ENCODE peak calls at places on chromosomes 16 and 17, in nine cellular contexts. F is OCI-LY7, X is GM23248, U is neural progenitor cell, L is SK-N-SH, W is PC-3, S is MM.1S, C is HCT116, H is hepatocyte. O is an unnamed sample.

GRCh38 chr16:333406-334094 is 19.0 kb downstream of the AXIN1 start:
- DNase-seq in F (no peak), X (no peak), U (no peak), L (no peak), W (no peak), S (no peak), C (no peak), H (no peak), O (no peak)

GRCh38 chr17:48547839-48548686 is 3.2 kb upstream of the HOXB2 start:
- DNase-seq in F (no peak), X (peak; percentile 90), U (peak; percentile 56), L (no peak), W (no peak), S (no peak), C (no peak), H (no peak), O (peak; percentile 66)

GRCh38 chr16:85395913-85396878 is 216.9 kb upstream of the GSE1 start:
- DNase-seq in F (no peak), X (peak; percentile 52), U (no peak), L (peak; percentile 75), W (no peak), S (no peak), C (no peak), H (no peak), O (no peak)

GRCh38 chr17:16282522-16282921 is 65.5 kb downstream of the PIGL start:
- DNase-seq in F (no peak), X (peak; percentile 92), U (no peak), L (no peak), W (peak; percentile 94), S (no peak), C (peak; percentile 66), H (no peak), O (no peak)

GRCh38 chr16:57303910-57304168 is 19.4 kb upstream of the PLLP start:
- DNase-seq in F (no peak), X (no peak), U (no peak), L (no peak), W (no peak), S (no peak), C (no peak), H (no peak), O (no peak)

GRCh38 chr16:3998793-3999478 is 117.3 kb downstream of the ADCY9 start:
- DNase-seq in F (no peak), X (peak; percentile 86), U (no peak), L (no peak), W (no peak), S (no peak), C (no peak), H (no peak), O (no peak)

GRCh38 chr17:7982171-7982570 is 20.2 kb upstream of the GUCY2D start:
- DNase-seq in F (no peak), X (peak; percentile 92), U (no peak), L (no peak), W (peak; percentile 73), S (no peak), C (no peak), H (no peak), O (no peak)

GRCh38 chr17:44293509-44294226 is 14.7 kb upstream of the RUNDC3A start:
- DNase-seq in F (no peak), X (no peak), U (no peak), L (no peak), W (no peak), S (peak; percentile 84), C (no peak), H (no peak), O (no peak)

GRCh38 chr17:63533433-63534077 is 10.4 kb downstream of the KCNH6 start:
- DNase-seq in F (no peak), X (no peak), U (no peak), L (no peak), W (no peak), S (no peak), C (no peak), H (no peak), O (peak; percentile 27)

GRCh38 chr16:25838724-25839186 is 147.0 kb downstream of the HS3ST4 start:
- DNase-seq in F (peak; percentile 73), X (peak; percentile 67), U (peak; percentile 86), L (peak; percentile 34), W (peak; percentile 61), S (peak; percentile 81), C (peak; percentile 27), H (peak; percentile 76), O (peak; percentile 90)

GRCh38 chr17:19304209-19304608 is 58.3 kb downstream of the B9D1 start:
- DNase-seq in F (peak; percentile 29), X (peak; percentile 64), U (no peak), L (no peak), W (peak; percentile 19), S (peak; percentile 27), C (no peak), H (peak; percentile 55), O (no peak)

GRCh38 chr16:27123795-27124194 is 57.1 kb downstream of the C16orf82 start:
- DNase-seq in F (no peak), X (peak; percentile 15), U (no peak), L (no peak), W (no peak), S (no peak), C (no peak), H (no peak), O (no peak)

GRCh38 chr16:54216268-54217187 is 70.1 kb downstream of the IRX3 start:
- DNase-seq in F (no peak), X (peak; percentile 42), U (no peak), L (no peak), W (no peak), S (no peak), C (no peak), H (no peak), O (no peak)

GRCh38 chr17:64385187-64386083 is 5.2 kb downstream of the PECAM1 start:
- DNase-seq in F (no peak), X (peak; percentile 87), U (no peak), L (no peak), W (peak; percentile 98), S (no peak), C (peak; percentile 46), H (peak; percentile 69), O (no peak)

GRCh38 chr17:4939554-4939803 is 367 bp downstream of the SLC25A11 start:
- DNase-seq in F (no peak), X (peak; percentile 55), U (no peak), L (no peak), W (no peak), S (no peak), C (no peak), H (no peak), O (peak; percentile 55)

GRCh38 chr16:12127244-12127643 is 150.7 kb downstream of the SNX29 start:
- DNase-seq in F (no peak), X (no peak), U (no peak), L (no peak), W (no peak), S (no peak), C (no peak), H (no peak), O (no peak)

GRCh38 chr16:66916518-66916917 is 2.2 kb downstream of the CDH16 start:
- DNase-seq in F (no peak), X (no peak), U (no peak), L (no peak), W (no peak), S (no peak), C (no peak), H (no peak), O (no peak)
- TF ChIP-seq EZH2phosphoT487 in F (no peak), X (no peak), U (no peak), L (no peak), W (no peak), S (no peak), C (no peak), H (no peak), O (no peak)

DNA sequence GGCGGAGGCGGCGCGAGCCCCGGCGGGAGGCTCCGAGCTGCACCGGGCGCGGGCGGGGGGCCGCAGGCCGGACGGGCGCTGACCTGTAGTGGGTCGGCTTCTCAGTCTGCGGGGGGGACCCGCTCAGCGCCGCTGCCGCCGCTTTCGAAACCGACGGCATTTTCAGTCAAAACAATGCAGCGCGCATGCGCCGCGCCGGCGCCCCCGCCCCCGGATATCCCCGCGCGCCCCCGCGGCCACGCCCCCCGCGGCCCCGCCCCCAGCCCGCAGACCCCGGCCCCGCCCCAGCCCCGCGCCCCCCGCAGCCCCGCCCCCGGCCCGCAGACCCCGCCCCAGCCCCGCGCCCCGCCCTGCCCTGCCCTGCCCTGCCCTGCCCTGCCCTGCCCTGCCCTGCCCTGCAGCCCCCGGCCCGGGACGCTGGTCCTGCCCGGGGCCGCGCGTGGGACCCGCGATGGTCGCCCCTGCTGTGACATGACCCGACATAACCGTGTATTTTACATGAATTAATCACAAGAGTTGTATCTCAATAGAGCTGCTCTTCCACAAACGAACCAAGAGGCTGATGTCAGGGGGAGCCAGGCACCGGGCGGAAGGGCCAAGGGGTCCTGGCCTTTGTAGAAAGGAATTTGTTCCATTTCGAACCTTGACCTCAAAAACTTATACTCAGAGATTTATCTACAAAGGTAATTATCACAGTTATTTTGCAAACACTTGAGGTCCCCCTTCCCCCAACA is at the start of gene UNKL:
- DNase-seq in F (peak; percentile 84), X (peak; percentile 74), U (peak; percentile 91), L (peak; percentile 99), W (peak; percentile 41), S (peak; percentile 87), C (no peak), H (peak; percentile 89), O (peak; percentile 81)
- TF ChIP-seq EZH2phosphoT487 in F (no peak), X (no peak), U (no peak), L (no peak), W (no peak), S (no peak), C (no peak), H (no peak), O (no peak)

GRCh38 chr17:80126449-80126715 is 20.5 kb downstream of the EIF4A3 start:
- DNase-seq in F (no peak), X (no peak), U (no peak), L (no peak), W (no peak), S (no peak), C (no peak), H (no peak), O (no peak)

GRCh38 chr17:80122926-80123505 is 21.6 kb downstream of the GAA start:
- DNase-seq in F (no peak), X (no peak), U (no peak), L (no peak), W (no peak), S (no peak), C (no peak), H (no peak), O (no peak)

GRCh38 chr17:80123791-80124190 is 22.4 kb downstream of the GAA start:
- DNase-seq in F (no peak), X (peak; percentile 64), U (no peak), L (no peak), W (peak; percentile 84), S (no peak), C (no peak), H (no peak), O (no peak)

GRCh38 chr17:80124351-80124981 is 22.5 kb downstream of the EIF4A3 start:
- DNase-seq in F (no peak), X (peak; percentile 82), U (peak; percentile 78), L (peak; percentile 42), W (peak; percentile 28), S (no peak), C (peak; percentile 29), H (peak; percentile 72), O (peak; percentile 84)

GRCh38 chr17:80125656-80126448 is 21.1 kb downstream of the EIF4A3 start:
- DNase-seq in F (no peak), X (peak; percentile 94), U (no peak), L (no peak), W (no peak), S (no peak), C (no peak), H (no peak), O (no peak)
- TF ChIP-seq EZH2phosphoT487 in F (no peak), X (no peak), U (no peak), L (no peak), W (no peak), S (no peak), C (no peak), H (no peak), O (no peak)

GRCh38 chr17:45639297-45639849 is 144.7 kb upstream of the CRHR1 start:
- DNase-seq in F (no peak), X (peak; percentile 83), U (no peak), L (no peak), W (no peak), S (no peak), C (no peak), H (no peak), O (no peak)
- TF ChIP-seq EZH2phosphoT487 in F (no peak), X (no peak), U (no peak), L (no peak), W (no peak), S (no peak), C (no peak), H (no peak), O (no peak)